ENCODE peak calls at places on chromosomes 12 and 14, in four cellular contexts. S, U, P and V are unnamed samples.

GRCh38 chr12:7351177-7351576 is 47.3 kb downstream of the ACSM4 start:
- DNase-seq in S (no peak), U (no peak), P (no peak), V (no peak)

GRCh38 chr14:74018029-74018703 is 922 bp downstream of the ENTPD5 start:
- DNase-seq in S (no peak), U (no peak), P (peak), V (peak)

GRCh38 chr12:117192057-117192456 is 1.8 kb upstream of the FBXO21 start:
- DNase-seq in S (peak), U (no peak), P (peak), V (peak)

GRCh38 chr14:104972301-104973211 is 5.6 kb downstream of the AHNAK2 start:
- DNase-seq in S (no peak), U (no peak), P (peak), V (peak)

GRCh38 chr14:28348797-28349196 is 417.8 kb upstream of the FOXG1 start:
- DNase-seq in S (no peak), U (no peak), P (no peak), V (no peak)

GRCh38 chr14:36975834-36976233 is 196.6 kb downstream of the SLC25A21 start:
- DNase-seq in S (no peak), U (no peak), P (no peak), V (no peak)

GRCh38 chr12:14111230-14111865 is 129.9 kb upstream of the GRIN2B start:
- DNase-seq in S (no peak), U (peak), P (no peak), V (no peak)

GRCh38 chr14:36785511-36785910 is 123.9 kb downstream of the PAX9 start:
- DNase-seq in S (no peak), U (no peak), P (no peak), V (no peak)

GRCh38 chr14:83483063-83483462 is 1949.4 kb upstream of the SEL1L start:
- DNase-seq in S (no peak), U (no peak), P (peak), V (peak)

GRCh38 chr14:22896760-22897159 is 13.7 kb downstream of the REM2 start:
- DNase-seq in S (no peak), U (no peak), P (no peak), V (no peak)

GRCh38 chr12:126772171-126772864 is 1494.7 kb upstream of the TMEM132C start:
- DNase-seq in S (peak), U (no peak), P (peak), V (peak)

GRCh38 chr14:24632336-24632735 is 1.7 kb downstream of the GZMB start:
- DNase-seq in S (no peak), U (no peak), P (no peak), V (no peak)

GRCh38 chr12:15772405-15773018 is 16.7 kb downstream of the EPS8 start:
- DNase-seq in S (no peak), U (no peak), P (peak), V (no peak)

GRCh38 chr12:56129210-56129691 is 1.2 kb downstream of the ESYT1 start:
- DNase-seq in S (peak), U (no peak), P (peak), V (peak)

GRCh38 chr12:53252349-53252916 is 15.7 kb upstream of the ESPL1 start:
- DNase-seq in S (peak), U (no peak), P (peak), V (peak)

GRCh38 chr12:132153501-132154340 is 9.5 kb downstream of the NOC4L start:
- DNase-seq in S (peak), U (peak), P (peak), V (peak)

GRCh38 chr14:99252940-99253868 is 18.8 kb downstream of the BCL11B start:
- DNase-seq in S (peak), U (no peak), P (no peak), V (no peak)

GRCh38 chr12:13093850-13094225 is 9.6 kb downstream of the GSG1 start:
- DNase-seq in S (no peak), U (no peak), P (peak), V (no peak)

GRCh38 chr12:113905829-113906228 is 60.3 kb downstream of the RBM19 start:
- DNase-seq in S (no peak), U (no peak), P (no peak), V (no peak)

GRCh38 chr14:23044840-23045239 is 2.8 kb downstream of the PSMB11 start:
- DNase-seq in S (no peak), U (no peak), P (no peak), V (no peak)